ENCODE peak calls at places on chromosomes 3 and 15, in ten cellular contexts. One of them, this sample, is unnamed.
A peak's percentile ranks its signal among the peaks of the same experiment; 100 is the strongest.

GRCh38 chr3:45367451-45367850 is 20.9 kb upstream of the LARS2 start:
- DNase-seq in stimulated activated CD8-positive, alpha-beta memory T cell treated with anti-CD3 and anti-CD28 coated beads, Interleukin-15, amount 100 ng/mL, for 4 hours: no peak
- DNase-seq in mucosa of gallbladder: no peak
- DNase-seq in NCI-H345: no peak
- DNase-seq in posterior vena cava: no peak
- DNase-seq in T-cell: no peak
- DNase-seq in pancreas: no peak
- DNase-seq in HT-29: peak; percentile 11
- DNase-seq in effector memory CD4-positive, alpha-beta T cell: no peak
- DNase-seq in EH: peak; percentile 93
- DNase-seq in this sample: no peak

GRCh38 chr15:52021128-52021671 is 2.2 kb downstream of the MAPK6 start:
- DNase-seq in posterior vena cava: no peak
- DNase-seq in NCI-H345: peak; percentile 1
- DNase-seq in T-cell: peak; percentile 35
- DNase-seq in effector memory CD4-positive, alpha-beta T cell: peak; percentile 44
- DNase-seq in pancreas: peak; percentile 50
- DNase-seq in HT-29: no peak
- DNase-seq in stimulated activated CD8-positive, alpha-beta memory T cell treated with anti-CD3 and anti-CD28 coated beads, Interleukin-15, amount 100 ng/mL, for 4 hours: peak; percentile 35
- DNase-seq in EH: peak; percentile 92
- DNase-seq in mucosa of gallbladder: peak; percentile 52
- DNase-seq in this sample: no peak

GRCh38 chr15:51884517-51885236 is 55.2 kb downstream of the TMOD3 start:
- DNase-seq in EH: peak; percentile 61
- DNase-seq in HT-29: no peak
- DNase-seq in mucosa of gallbladder: no peak
- DNase-seq in pancreas: no peak
- DNase-seq in posterior vena cava: no peak
- DNase-seq in stimulated activated CD8-positive, alpha-beta memory T cell treated with anti-CD3 and anti-CD28 coated beads, Interleukin-15, amount 100 ng/mL, for 4 hours: no peak
- DNase-seq in effector memory CD4-positive, alpha-beta T cell: no peak
- DNase-seq in NCI-H345: no peak
- DNase-seq in T-cell: no peak
- DNase-seq in this sample: no peak

GRCh38 chr3:123335007-123335670 is 113.8 kb downstream of the ADCY5 start:
- DNase-seq in NCI-H345: no peak
- DNase-seq in mucosa of gallbladder: no peak
- DNase-seq in pancreas: no peak
- DNase-seq in T-cell: no peak
- DNase-seq in EH: no peak
- DNase-seq in HT-29: no peak
- DNase-seq in stimulated activated CD8-positive, alpha-beta memory T cell treated with anti-CD3 and anti-CD28 coated beads, Interleukin-15, amount 100 ng/mL, for 4 hours: no peak
- DNase-seq in posterior vena cava: peak; percentile 46
- DNase-seq in effector memory CD4-positive, alpha-beta T cell: no peak
- DNase-seq in this sample: no peak

GRCh38 chr3:140251678-140252077 is 316.7 kb downstream of the CLSTN2 start:
- DNase-seq in stimulated activated CD8-positive, alpha-beta memory T cell treated with anti-CD3 and anti-CD28 coated beads, Interleukin-15, amount 100 ng/mL, for 4 hours: no peak
- DNase-seq in HT-29: no peak
- DNase-seq in NCI-H345: peak; percentile 5
- DNase-seq in posterior vena cava: no peak
- DNase-seq in effector memory CD4-positive, alpha-beta T cell: no peak
- DNase-seq in EH: no peak
- DNase-seq in T-cell: no peak
- DNase-seq in mucosa of gallbladder: no peak
- DNase-seq in pancreas: no peak
- DNase-seq in this sample: no peak

GRCh38 chr3:177527182-177527581 is 329.9 kb upstream of the TBL1XR1 start:
- DNase-seq in EH: no peak
- DNase-seq in pancreas: no peak
- DNase-seq in effector memory CD4-positive, alpha-beta T cell: no peak
- DNase-seq in mucosa of gallbladder: no peak
- DNase-seq in stimulated activated CD8-positive, alpha-beta memory T cell treated with anti-CD3 and anti-CD28 coated beads, Interleukin-15, amount 100 ng/mL, for 4 hours: no peak
- DNase-seq in T-cell: no peak
- DNase-seq in posterior vena cava: no peak
- DNase-seq in NCI-H345: no peak
- DNase-seq in HT-29: no peak
- DNase-seq in this sample: no peak

GRCh38 chr3:139127101-139127500 is 82.4 kb upstream of the PRR23C start:
- DNase-seq in mucosa of gallbladder: no peak
- DNase-seq in T-cell: no peak
- DNase-seq in NCI-H345: no peak
- DNase-seq in pancreas: no peak
- DNase-seq in posterior vena cava: no peak
- DNase-seq in EH: peak; percentile 28
- DNase-seq in stimulated activated CD8-positive, alpha-beta memory T cell treated with anti-CD3 and anti-CD28 coated beads, Interleukin-15, amount 100 ng/mL, for 4 hours: no peak
- DNase-seq in effector memory CD4-positive, alpha-beta T cell: no peak
- DNase-seq in HT-29: no peak
- DNase-seq in this sample: no peak

GRCh38 chr3:20658491-20658890 is 472.5 kb upstream of the SGO1 start:
- DNase-seq in posterior vena cava: no peak
- DNase-seq in effector memory CD4-positive, alpha-beta T cell: no peak
- DNase-seq in HT-29: no peak
- DNase-seq in EH: peak; percentile 51
- DNase-seq in T-cell: no peak
- DNase-seq in stimulated activated CD8-positive, alpha-beta memory T cell treated with anti-CD3 and anti-CD28 coated beads, Interleukin-15, amount 100 ng/mL, for 4 hours: no peak
- DNase-seq in NCI-H345: no peak
- DNase-seq in mucosa of gallbladder: no peak
- DNase-seq in pancreas: no peak
- DNase-seq in this sample: no peak

GRCh38 chr3:12938258-12938711 is 96.9 kb upstream of the RPL32 start:
- DNase-seq in effector memory CD4-positive, alpha-beta T cell: no peak
- DNase-seq in NCI-H345: no peak
- DNase-seq in HT-29: no peak
- DNase-seq in stimulated activated CD8-positive, alpha-beta memory T cell treated with anti-CD3 and anti-CD28 coated beads, Interleukin-15, amount 100 ng/mL, for 4 hours: no peak
- DNase-seq in EH: no peak
- DNase-seq in T-cell: no peak
- DNase-seq in posterior vena cava: no peak
- DNase-seq in mucosa of gallbladder: peak; percentile 37
- DNase-seq in pancreas: no peak
- DNase-seq in this sample: no peak

GRCh38 chr15:73956276-73957086 is 30.2 kb downstream of the LOXL1 start:
- DNase-seq in mucosa of gallbladder: no peak
- DNase-seq in NCI-H345: no peak
- DNase-seq in posterior vena cava: peak; percentile 85
- DNase-seq in HT-29: peak; percentile 74
- DNase-seq in effector memory CD4-positive, alpha-beta T cell: no peak
- DNase-seq in EH: peak; percentile 94
- DNase-seq in stimulated activated CD8-positive, alpha-beta memory T cell treated with anti-CD3 and anti-CD28 coated beads, Interleukin-15, amount 100 ng/mL, for 4 hours: no peak
- DNase-seq in pancreas: no peak
- DNase-seq in T-cell: no peak
- DNase-seq in this sample: no peak

GRCh38 chr15:50219820-50220219 is 37.8 kb downstream of the SLC27A2 start:
- DNase-seq in stimulated activated CD8-positive, alpha-beta memory T cell treated with anti-CD3 and anti-CD28 coated beads, Interleukin-15, amount 100 ng/mL, for 4 hours: no peak
- DNase-seq in T-cell: no peak
- DNase-seq in mucosa of gallbladder: no peak
- DNase-seq in effector memory CD4-positive, alpha-beta T cell: no peak
- DNase-seq in posterior vena cava: no peak
- DNase-seq in EH: peak; percentile 39
- DNase-seq in HT-29: no peak
- DNase-seq in pancreas: no peak
- DNase-seq in NCI-H345: no peak
- DNase-seq in this sample: no peak

GRCh38 chr15:41819455-41820050 is 8.3 kb upstream of the JMJD7 start:
- DNase-seq in stimulated activated CD8-positive, alpha-beta memory T cell treated with anti-CD3 and anti-CD28 coated beads, Interleukin-15, amount 100 ng/mL, for 4 hours: no peak
- DNase-seq in NCI-H345: no peak
- DNase-seq in effector memory CD4-positive, alpha-beta T cell: no peak
- DNase-seq in posterior vena cava: no peak
- DNase-seq in T-cell: no peak
- DNase-seq in pancreas: peak; percentile 7
- DNase-seq in EH: no peak
- DNase-seq in HT-29: no peak
- DNase-seq in mucosa of gallbladder: no peak
- DNase-seq in this sample: no peak

GRCh38 chr15:98517051-98517450 is 131.3 kb upstream of the IGF1R start:
- DNase-seq in mucosa of gallbladder: no peak
- DNase-seq in stimulated activated CD8-positive, alpha-beta memory T cell treated with anti-CD3 and anti-CD28 coated beads, Interleukin-15, amount 100 ng/mL, for 4 hours: no peak
- DNase-seq in T-cell: no peak
- DNase-seq in effector memory CD4-positive, alpha-beta T cell: no peak
- DNase-seq in pancreas: no peak
- DNase-seq in EH: no peak
- DNase-seq in HT-29: no peak
- DNase-seq in posterior vena cava: no peak
- DNase-seq in NCI-H345: no peak
- DNase-seq in this sample: no peak

GRCh38 chr3:65377637-65378036 is 661.1 kb downstream of the MAGI1 start:
- DNase-seq in NCI-H345: no peak
- DNase-seq in T-cell: no peak
- DNase-seq in pancreas: no peak
- DNase-seq in mucosa of gallbladder: no peak
- DNase-seq in HT-29: no peak
- DNase-seq in stimulated activated CD8-positive, alpha-beta memory T cell treated with anti-CD3 and anti-CD28 coated beads, Interleukin-15, amount 100 ng/mL, for 4 hours: no peak
- DNase-seq in effector memory CD4-positive, alpha-beta T cell: no peak
- DNase-seq in EH: no peak
- DNase-seq in posterior vena cava: no peak
- DNase-seq in this sample: no peak

GRCh38 chr15:83784975-83785374 is 131.1 kb downstream of the ADAMTSL3 start:
- DNase-seq in EH: no peak
- DNase-seq in T-cell: no peak
- DNase-seq in posterior vena cava: no peak
- DNase-seq in pancreas: no peak
- DNase-seq in NCI-H345: no peak
- DNase-seq in HT-29: peak; percentile 53
- DNase-seq in stimulated activated CD8-positive, alpha-beta memory T cell treated with anti-CD3 and anti-CD28 coated beads, Interleukin-15, amount 100 ng/mL, for 4 hours: no peak
- DNase-seq in mucosa of gallbladder: no peak
- DNase-seq in effector memory CD4-positive, alpha-beta T cell: no peak
- DNase-seq in this sample: no peak

GRCh38 chr3:101846709-101847108 is 2.6 kb upstream of the NFKBIZ start:
- DNase-seq in posterior vena cava: no peak
- DNase-seq in stimulated activated CD8-positive, alpha-beta memory T cell treated with anti-CD3 and anti-CD28 coated beads, Interleukin-15, amount 100 ng/mL, for 4 hours: no peak
- DNase-seq in T-cell: no peak
- DNase-seq in pancreas: no peak
- DNase-seq in mucosa of gallbladder: no peak
- DNase-seq in effector memory CD4-positive, alpha-beta T cell: no peak
- DNase-seq in HT-29: peak; percentile 43
- DNase-seq in EH: no peak
- DNase-seq in NCI-H345: no peak
- DNase-seq in this sample: no peak

GRCh38 chr15:65212097-65212496 is 824 bp upstream of the CILP start:
- DNase-seq in T-cell: peak; percentile 11
- DNase-seq in pancreas: no peak
- DNase-seq in HT-29: peak; percentile 25
- DNase-seq in NCI-H345: no peak
- DNase-seq in EH: no peak
- DNase-seq in effector memory CD4-positive, alpha-beta T cell: no peak
- DNase-seq in stimulated activated CD8-positive, alpha-beta memory T cell treated with anti-CD3 and anti-CD28 coated beads, Interleukin-15, amount 100 ng/mL, for 4 hours: no peak
- DNase-seq in posterior vena cava: no peak
- DNase-seq in mucosa of gallbladder: no peak
- DNase-seq in this sample: peak; percentile 2

GRCh38 chr15:37019479-37020433 is 80.6 kb downstream of the MEIS2 start:
- DNase-seq in posterior vena cava: no peak
- DNase-seq in pancreas: peak; percentile 47
- DNase-seq in effector memory CD4-positive, alpha-beta T cell: no peak
- DNase-seq in mucosa of gallbladder: no peak
- DNase-seq in HT-29: peak; percentile 76
- DNase-seq in T-cell: no peak
- DNase-seq in NCI-H345: peak; percentile 44
- DNase-seq in stimulated activated CD8-positive, alpha-beta memory T cell treated with anti-CD3 and anti-CD28 coated beads, Interleukin-15, amount 100 ng/mL, for 4 hours: no peak
- DNase-seq in EH: no peak
- DNase-seq in this sample: no peak

GRCh38 chr15:38554354-38554753 is 10.3 kb downstream of the RASGRP1 start:
- DNase-seq in NCI-H345: no peak
- DNase-seq in mucosa of gallbladder: no peak
- DNase-seq in HT-29: no peak
- DNase-seq in pancreas: no peak
- DNase-seq in EH: peak; percentile 44
- DNase-seq in posterior vena cava: no peak
- DNase-seq in stimulated activated CD8-positive, alpha-beta memory T cell treated with anti-CD3 and anti-CD28 coated beads, Interleukin-15, amount 100 ng/mL, for 4 hours: no peak
- DNase-seq in T-cell: no peak
- DNase-seq in effector memory CD4-positive, alpha-beta T cell: peak; percentile 16
- DNase-seq in this sample: no peak

GRCh38 chr3:8052599-8053185 is 448.9 kb upstream of the LMCD1 start:
- DNase-seq in pancreas: no peak
- DNase-seq in stimulated activated CD8-positive, alpha-beta memory T cell treated with anti-CD3 and anti-CD28 coated beads, Interleukin-15, amount 100 ng/mL, for 4 hours: no peak
- DNase-seq in effector memory CD4-positive, alpha-beta T cell: no peak
- DNase-seq in mucosa of gallbladder: peak; percentile 46
- DNase-seq in HT-29: no peak
- DNase-seq in posterior vena cava: peak; percentile 25
- DNase-seq in NCI-H345: no peak
- DNase-seq in T-cell: no peak
- DNase-seq in EH: no peak
- DNase-seq in this sample: no peak

This sample was measured in NCI-H1930.